ENCODE peak calls at places on chromosomes 7 and 10, in six cellular contexts. E, P, L, C, Y and Q are unnamed samples.

GRCh38 chr10:131692686-131693334 is 208.0 kb upstream of the PPP2R2D start:
- DNase-seq in E (no peak), P (peak), L (no peak), C (no peak), Y (no peak), Q (no peak)

GRCh38 chr10:133405272-133405671 is 11.3 kb downstream of the MTG1 start:
- DNase-seq in E (no peak), P (no peak), L (no peak), C (no peak), Y (no peak), Q (no peak)

GRCh38 chr10:118957966-118958365 is 71.5 kb upstream of the NANOS1 start:
- DNase-seq in E (no peak), P (no peak), L (no peak), C (no peak), Y (no peak), Q (no peak)

GRCh38 chr10:68135362-68135761 is 26.1 kb downstream of the MYPN start:
- DNase-seq in E (peak), P (no peak), L (no peak), C (no peak), Y (peak), Q (no peak)

GRCh38 chr7:106022193-106022821 is 59.2 kb downstream of the CDHR3 start:
- DNase-seq in E (no peak), P (no peak), L (no peak), C (no peak), Y (no peak), Q (no peak)

GRCh38 chr10:62890395-62890794 is 74.2 kb upstream of the EGR2 start:
- DNase-seq in E (no peak), P (no peak), L (no peak), C (no peak), Y (no peak), Q (no peak)

GRCh38 chr10:105956550-105956949 is 1208.0 kb downstream of the SORCS1 start:
- DNase-seq in E (no peak), P (no peak), L (no peak), C (no peak), Y (no peak), Q (no peak)

GRCh38 chr10:49664006-49664841 is 15.2 kb upstream of the C10orf53 start:
- DNase-seq in E (no peak), P (no peak), L (no peak), C (no peak), Y (no peak), Q (no peak)

GRCh38 chr10:44306762-44307161 is 78.1 kb downstream of the CXCL12 start:
- DNase-seq in E (no peak), P (no peak), L (no peak), C (peak), Y (no peak), Q (no peak)

GRCh38 chr7:12299367-12299766 is 88.3 kb downstream of the TMEM106B start:
- DNase-seq in E (no peak), P (no peak), L (no peak), C (no peak), Y (no peak), Q (no peak)

GRCh38 chr7:1707756-1708611 is 37.9 kb downstream of the ELFN1 start:
- DNase-seq in E (no peak), P (peak), L (no peak), C (no peak), Y (no peak), Q (no peak)

GRCh38 chr7:130732980-130733865 is 784 bp downstream of the KLF14 start:
- DNase-seq in E (no peak), P (no peak), L (no peak), C (peak), Y (peak), Q (no peak)

GRCh38 chr10:114206902-114207301 is 27.7 kb downstream of the TDRD1 start:
- DNase-seq in E (no peak), P (no peak), L (no peak), C (no peak), Y (peak), Q (no peak)

GRCh38 chr10:78524941-78525340 is 491.3 kb downstream of the RPS24 start:
- DNase-seq in E (no peak), P (no peak), L (no peak), C (no peak), Y (no peak), Q (no peak)

GRCh38 chr7:13946181-13946580 is 43.3 kb downstream of the ETV1 start:
- DNase-seq in E (peak), P (no peak), L (peak), C (no peak), Y (no peak), Q (no peak)

GRCh38 chr10:34908472-34908871 is 93.4 kb upstream of the PARD3 start:
- DNase-seq in E (peak), P (no peak), L (peak), C (no peak), Y (no peak), Q (no peak)

GRCh38 chr7:28180364-28181147 is at the start of gene JAZF1:
- DNase-seq in E (peak), P (peak), L (no peak), C (peak), Y (peak), Q (peak)

GRCh38 chr7:2794836-2795636 is 49.1 kb downstream of the GNA12 start:
- DNase-seq in E (no peak), P (no peak), L (no peak), C (no peak), Y (no peak), Q (no peak)

GRCh38 chr7:40192036-40192435 is 57.2 kb downstream of the SUGCT start:
- DNase-seq in E (peak), P (no peak), L (peak), C (no peak), Y (peak), Q (no peak)

GRCh38 chr10:62048919-62049636 is 147.6 kb downstream of the ARID5B start:
- DNase-seq in E (peak), P (peak), L (peak), C (peak), Y (peak), Q (peak)

GRCh38 chr7:99004781-99005500 is 126.6 kb downstream of the TRRAP start:
- DNase-seq in E (no peak), P (no peak), L (no peak), C (no peak), Y (no peak), Q (no peak)

GRCh38 chr10:112950714-112951348 is 784 bp downstream of the TCF7L2 start:
- DNase-seq in E (peak), P (peak), L (no peak), C (peak), Y (peak), Q (peak)

GRCh38 chr10:31319602-31320178 is 674 bp downstream of the ZEB1 start:
- DNase-seq in E (no peak), P (peak), L (no peak), C (no peak), Y (no peak), Q (no peak)

GRCh38 chr7:156778668-156779067 is 114.3 kb downstream of the LMBR1 start:
- DNase-seq in E (no peak), P (no peak), L (no peak), C (no peak), Y (no peak), Q (no peak)

GRCh38 chr7:149875396-149875795 is 1.6 kb downstream of the ATP6V0E2 start:
- DNase-seq in E (no peak), P (no peak), L (no peak), C (no peak), Y (no peak), Q (no peak)

GRCh38 chr10:78321500-78321899 is 287.8 kb downstream of the RPS24 start:
- DNase-seq in E (no peak), P (no peak), L (no peak), C (no peak), Y (no peak), Q (no peak)

GRCh38 chr10:69397972-69398371 is 18.7 kb downstream of the TACR2 start:
- DNase-seq in E (peak), P (no peak), L (peak), C (no peak), Y (no peak), Q (no peak)

GRCh38 chr7:23334482-23335056 is 35.4 kb downstream of the MALSU1 start:
- DNase-seq in E (peak), P (no peak), L (peak), C (no peak), Y (peak), Q (no peak)

GRCh38 chr7:121288894-121289293 is 39.9 kb upstream of the WNT16 start:
- DNase-seq in E (peak), P (no peak), L (peak), C (no peak), Y (peak), Q (no peak)

GRCh38 chr7:1737523-1737922 is 67.4 kb downstream of the ELFN1 start:
- DNase-seq in E (no peak), P (no peak), L (no peak), C (no peak), Y (no peak), Q (no peak)

GRCh38 chr7:30800785-30801252 is 29.6 kb downstream of the MINDY4 start:
- DNase-seq in E (peak), P (no peak), L (peak), C (peak), Y (peak), Q (peak)

GRCh38 chr10:125983161-125983560 is 86.8 kb downstream of the FANK1 start:
- DNase-seq in E (no peak), P (no peak), L (no peak), C (no peak), Y (no peak), Q (no peak)

GRCh38 chr7:28573059-28573553 is 160.8 kb downstream of the CREB5 start:
- DNase-seq in E (peak), P (no peak), L (no peak), C (no peak), Y (peak), Q (no peak)

DNA sequence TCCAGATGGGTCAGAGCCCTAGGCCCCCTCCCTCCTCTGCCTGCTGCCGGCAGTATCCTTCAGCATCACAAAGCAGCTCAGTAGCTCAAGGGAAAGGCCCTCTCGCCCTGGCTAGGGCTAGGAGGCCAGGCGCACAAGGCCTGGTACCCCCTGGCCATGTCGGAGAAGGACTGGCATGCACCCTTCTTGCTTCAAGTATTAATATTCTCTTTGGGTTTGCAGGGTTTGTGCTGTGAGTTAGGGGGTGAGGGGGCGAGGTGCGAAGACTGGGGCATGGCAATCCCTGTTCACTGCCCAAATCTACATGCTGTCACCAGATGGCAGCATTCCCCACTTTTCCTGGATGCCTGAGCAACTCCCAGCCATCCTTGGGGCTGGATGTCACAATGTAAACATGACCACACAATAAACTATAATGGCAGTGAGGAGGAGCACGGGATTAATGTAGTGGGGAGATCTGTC is 105.2 kb downstream of the NEURL1 start:
- DNase-seq in E (peak), P (no peak), L (peak), C (peak), Y (peak), Q (peak)
- TF ChIP-seq CTCF in E (peak), P (peak), L (peak), C (no peak), Y (peak), Q (peak)

GRCh38 chr7:92061154-92061553 is 73.1 kb downstream of the CYP51A1 start:
- DNase-seq in E (no peak), P (no peak), L (no peak), C (no peak), Y (peak), Q (no peak)
- TF ChIP-seq CTCF in E (no peak), P (no peak), L (no peak), C (no peak), Y (no peak), Q (no peak)

GRCh38 chr7:26898917-26899316 is 34.5 kb upstream of the SKAP2 start:
- DNase-seq in E (peak), P (no peak), L (peak), C (no peak), Y (no peak), Q (no peak)

GRCh38 chr7:26900283-26900682 is 35.9 kb upstream of the SKAP2 start:
- DNase-seq in E (no peak), P (no peak), L (no peak), C (no peak), Y (no peak), Q (no peak)

GRCh38 chr7:26897928-26898327 is 33.5 kb upstream of the SKAP2 start:
- DNase-seq in E (no peak), P (no peak), L (no peak), C (no peak), Y (no peak), Q (no peak)

DNA sequence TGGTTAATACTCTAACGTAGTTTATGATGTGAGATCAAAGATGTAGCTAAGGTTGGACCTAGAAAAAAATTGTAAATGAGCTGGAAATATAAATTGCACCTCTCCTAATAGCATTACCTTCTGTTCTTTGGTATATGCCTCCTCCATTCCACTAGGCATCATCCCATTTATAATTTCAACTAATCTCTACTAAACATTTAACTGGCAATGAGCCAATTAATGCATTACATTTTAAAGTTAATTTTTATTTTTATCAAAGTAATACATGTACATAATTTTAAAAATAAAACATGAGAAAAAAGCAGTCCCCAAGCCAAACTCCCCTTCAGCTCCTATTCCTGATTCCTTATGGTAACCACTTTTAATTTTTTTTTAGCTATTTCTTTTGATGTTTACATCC is 35.1 kb upstream of the SKAP2 start:
- DNase-seq in E (no peak), P (no peak), L (no peak), C (no peak), Y (no peak), Q (no peak)
- TF ChIP-seq CTCF in E (no peak), P (no peak), L (no peak), C (no peak), Y (no peak), Q (no peak)

GRCh38 chr7:137943132-137943551 is 58.7 kb downstream of the CREB3L2 start:
- DNase-seq in E (peak), P (no peak), L (peak), C (peak), Y (no peak), Q (no peak)

GRCh38 chr7:137944168-137944567 is 57.7 kb downstream of the CREB3L2 start:
- DNase-seq in E (peak), P (no peak), L (no peak), C (no peak), Y (no peak), Q (no peak)

GRCh38 chr7:137937202-137937560 is 64.7 kb downstream of the CREB3L2 start:
- DNase-seq in E (peak), P (no peak), L (no peak), C (no peak), Y (peak), Q (no peak)

GRCh38 chr7:137942459-137943115 is 59.3 kb downstream of the CREB3L2 start:
- DNase-seq in E (peak), P (no peak), L (no peak), C (no peak), Y (no peak), Q (no peak)

DNA sequence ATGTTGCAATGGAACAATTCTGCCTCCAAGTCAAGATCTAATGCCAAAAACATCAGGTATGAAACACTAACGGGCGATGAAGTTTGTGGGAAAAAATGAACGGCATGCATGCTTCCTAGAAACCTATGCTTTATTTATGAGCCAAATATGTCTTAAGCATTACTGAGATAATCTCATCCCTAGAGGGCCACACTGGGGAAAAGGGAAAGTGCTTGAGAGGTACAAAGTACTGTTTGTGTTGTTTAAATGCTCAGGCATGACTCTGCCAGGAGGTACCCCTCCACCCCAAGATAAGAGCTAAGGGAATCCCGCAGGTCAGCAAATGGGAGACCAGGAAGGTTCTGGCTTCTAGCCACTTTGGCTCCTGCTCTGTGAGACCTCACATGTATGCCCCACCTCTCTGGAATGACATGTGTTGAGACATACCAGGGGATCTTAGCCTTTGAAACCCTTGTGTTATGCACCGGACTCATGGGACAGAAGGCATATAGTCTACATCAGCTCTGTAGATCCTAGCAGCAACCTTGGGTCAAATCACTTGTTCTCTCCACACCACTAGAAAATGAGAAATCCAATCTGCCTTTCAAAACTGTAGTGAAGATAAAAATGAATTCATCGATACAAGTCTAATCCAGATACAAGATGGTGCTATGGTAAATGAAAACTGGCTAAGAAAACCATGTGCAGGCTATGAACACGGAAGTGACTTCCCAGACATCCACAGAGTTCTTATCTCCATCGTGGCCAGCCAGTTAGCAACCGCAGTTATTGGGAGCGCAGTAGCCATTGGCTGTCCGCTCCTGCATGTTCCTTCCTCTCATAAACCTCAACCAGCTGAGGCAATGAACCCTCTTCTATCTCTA is 61.0 kb downstream of the CREB3L2 start:
- DNase-seq in E (peak), P (peak), L (no peak), C (no peak), Y (peak), Q (no peak)
- TF ChIP-seq CTCF in E (no peak), P (peak), L (no peak), C (no peak), Y (no peak), Q (no peak)